ENCODE peak calls at places on chromosomes 11 and 22, in seven cellular contexts. U, R, X, H, T, G and C are unnamed samples.

GRCh38 chr11:119894916-119895315 is 165.9 kb upstream of the NECTIN1 start:
- DNase-seq in G (no peak), X (no peak), T (no peak), H (no peak), R (no peak), U (no peak), C (no peak)

GRCh38 chr11:19393119-19393518 is 152.4 kb upstream of the E2F8 start:
- DNase-seq in H (no peak), G (no peak), T (no peak), R (no peak), U (no peak), X (no peak), C (peak; percentile 34)

GRCh38 chr22:46619830-46620501 is at the start of gene GRAMD4:
- DNase-seq in H (no peak), X (peak; percentile 83), U (peak; percentile 55), T (peak; percentile 81), R (no peak), G (peak; percentile 36), C (no peak)

GRCh38 chr11:70616938-70617674 is 218.8 kb downstream of the CTTN start:
- DNase-seq in U (no peak), G (no peak), X (no peak), H (no peak), R (no peak), T (no peak), C (no peak)

GRCh38 chr11:59944761-59945160 is 6.5 kb downstream of the OOSP1 start:
- DNase-seq in R (no peak), U (no peak), X (no peak), H (no peak), T (no peak), G (no peak), C (no peak)

GRCh38 chr11:87324817-87325489 is 287.2 kb downstream of the TMEM135 start:
- DNase-seq in H (no peak), G (no peak), X (no peak), U (no peak), R (no peak), T (no peak), C (no peak)

GRCh38 chr11:47337229-47337924 is 15.1 kb downstream of the MYBPC3 start:
- DNase-seq in X (no peak), H (no peak), T (peak; percentile 38), R (no peak), G (no peak), U (no peak), C (no peak)

GRCh38 chr11:119696378-119697157 is 32.4 kb downstream of the NECTIN1 start:
- DNase-seq in G (no peak), U (no peak), X (no peak), R (no peak), T (no peak), H (peak; percentile 66), C (peak; percentile 73)

GRCh38 chr22:47995718-47996117 is 1233.3 kb downstream of the TBC1D22A start:
- DNase-seq in G (no peak), X (no peak), T (no peak), U (no peak), R (no peak), H (no peak), C (no peak)

GRCh38 chr22:47987885-47988515 is 1225.5 kb downstream of the TBC1D22A start:
- DNase-seq in T (no peak), G (no peak), U (no peak), X (no peak), H (no peak), R (no peak), C (no peak)

GRCh38 chr22:47994045-47994444 is 1231.6 kb downstream of the TBC1D22A start:
- DNase-seq in H (no peak), R (no peak), G (no peak), T (no peak), X (no peak), U (no peak), C (peak; percentile 51)

GRCh38 chr22:47994899-47995573 is 1232.6 kb downstream of the TBC1D22A start:
- DNase-seq in H (no peak), X (no peak), G (no peak), R (no peak), U (no peak), T (no peak), C (no peak)

GRCh38 chr22:47990486-47990885 is 1228.0 kb downstream of the TBC1D22A start:
- DNase-seq in R (no peak), H (no peak), X (no peak), T (no peak), U (no peak), G (no peak), C (no peak)
- H3K9me3 ChIP-seq in R (no peaks in the 10 kb centered on the region), H (no peaks in the 10 kb centered on the region), X (peaks cover 3% of the 10 kb centered on the region), T (peaks cover 8% of the 10 kb centered on the region), U (no peaks in the 10 kb centered on the region), G (peaks cover 26% of the 10 kb centered on the region), C (peaks cover 48% of the 10 kb centered on the region)

DNA sequence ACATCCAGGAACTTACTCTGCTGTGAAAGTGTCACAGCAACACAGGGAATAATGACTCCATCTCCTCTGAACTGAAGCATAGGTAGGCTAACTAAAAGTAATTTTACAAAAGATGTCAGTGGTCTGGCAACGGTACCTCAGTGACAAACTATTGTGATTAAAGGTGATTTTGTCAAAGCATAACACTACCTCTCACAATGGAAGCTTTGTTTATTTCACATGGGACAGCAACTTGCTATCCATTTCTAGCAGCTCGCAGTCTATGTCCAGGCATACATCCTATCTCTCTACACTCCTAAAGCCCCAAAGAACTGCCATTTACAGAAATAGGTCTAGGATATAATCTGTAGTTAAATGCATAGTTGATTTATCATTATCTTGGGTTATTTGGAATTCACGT is 163.0 kb downstream of the KIRREL3 start:
- DNase-seq in H (no peak), T (no peak), G (no peak), R (no peak), X (no peak), U (no peak), C (peak; percentile 8)
- H3K9me3 ChIP-seq in H (peaks cover 6% of the 10 kb centered on the region), T (peaks cover 1% of the 10 kb centered on the region), G (no peaks in the 10 kb centered on the region), R (no peaks in the 10 kb centered on the region), X (no peaks in the 10 kb centered on the region), U (no peaks in the 10 kb centered on the region), C (no peaks in the 10 kb centered on the region)

GRCh38 chr22:40867109-40867508 is 5.2 kb upstream of the DNAJB7 start:
- DNase-seq in R (no peak), G (no peak), U (no peak), H (no peak), T (no peak), X (no peak), C (no peak)
- H3K9me3 ChIP-seq in R (no peaks in the 10 kb centered on the region), G (no peaks in the 10 kb centered on the region), U (no peaks in the 10 kb centered on the region), H (no peaks in the 10 kb centered on the region), T (no peaks in the 10 kb centered on the region), X (no peaks in the 10 kb centered on the region), C (no peaks in the 10 kb centered on the region)

GRCh38 chr22:48528221-48528915 is 1299.3 kb downstream of the BRD1 start:
- DNase-seq in T (no peak), G (no peak), U (no peak), R (no peak), X (no peak), H (no peak), C (no peak)
- H3K9me3 ChIP-seq in T (no peaks in the 10 kb centered on the region), G (no peaks in the 10 kb centered on the region), U (no peaks in the 10 kb centered on the region), R (no peaks in the 10 kb centered on the region), X (no peaks in the 10 kb centered on the region), H (no peaks in the 10 kb centered on the region), C (no peaks in the 10 kb centered on the region)

DNA sequence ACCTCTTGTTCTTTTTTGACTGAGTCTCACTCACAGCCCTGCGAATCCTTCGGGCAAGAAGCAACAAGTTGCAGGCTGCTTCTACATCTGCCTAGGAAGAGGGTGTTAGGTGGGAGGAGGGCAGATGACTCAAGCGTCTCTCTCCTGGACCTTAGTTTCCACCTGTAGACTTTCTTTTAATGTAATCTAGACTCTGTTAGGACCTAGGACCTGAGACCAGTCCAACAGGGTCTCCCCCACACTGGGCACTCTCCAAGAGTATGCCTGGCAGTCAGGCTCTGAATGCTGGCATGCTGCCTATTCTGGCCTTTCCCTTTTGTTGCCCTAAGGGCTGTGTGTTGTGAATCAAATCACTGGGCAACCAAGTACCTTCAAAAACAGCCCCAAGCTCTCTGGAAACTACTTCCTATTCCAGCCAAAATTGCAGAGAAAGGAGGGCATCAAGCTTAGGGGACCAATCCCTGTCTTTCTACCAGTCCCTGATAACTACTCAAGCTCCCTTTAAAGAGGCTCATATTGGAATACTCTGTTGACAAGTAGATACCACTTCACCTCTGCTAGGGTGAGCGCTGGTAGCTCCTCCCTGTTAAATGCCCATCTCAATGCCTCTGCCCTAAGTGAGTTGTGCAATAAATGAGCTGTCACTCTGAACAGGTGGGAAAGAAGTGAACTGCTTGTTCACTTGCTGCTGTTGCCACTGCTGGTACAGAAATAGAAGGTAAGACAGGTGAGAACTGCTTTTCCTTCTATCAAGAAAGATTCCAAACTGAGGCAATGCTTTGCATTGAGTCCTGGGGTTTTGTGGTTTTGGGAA is at the start of gene BBOX1:
- DNase-seq in U (no peak), G (no peak), T (peak; percentile 63), R (no peak), X (no peak), H (no peak), C (no peak)
- H3K9me3 ChIP-seq in U (no peaks in the 10 kb centered on the region), G (peaks cover 23% of the 10 kb centered on the region), T (no peaks in the 10 kb centered on the region), R (no peaks in the 10 kb centered on the region), X (no peaks in the 10 kb centered on the region), H (no peaks in the 10 kb centered on the region), C (peaks cover 15% of the 10 kb centered on the region)

DNA sequence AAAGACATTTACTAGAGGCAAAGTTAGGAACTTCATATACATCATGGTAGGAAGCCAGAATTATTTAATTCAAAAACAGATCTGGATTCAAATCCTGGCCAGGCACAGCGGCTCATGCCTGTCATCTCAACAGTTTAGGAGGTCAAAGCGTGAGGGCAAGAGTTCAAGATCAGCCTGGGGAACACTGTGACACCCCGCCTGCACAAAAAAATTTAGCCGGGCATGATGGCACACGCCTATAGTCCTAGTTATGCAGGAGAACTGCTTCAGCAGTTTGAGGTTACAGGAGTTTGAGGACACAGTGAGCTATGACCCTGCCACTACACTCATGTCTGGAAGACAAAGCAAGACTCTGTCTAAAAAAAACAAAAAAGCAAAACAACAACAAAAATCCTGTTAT is 8.9 kb downstream of the MRTFA start:
- DNase-seq in T (no peak), R (no peak), U (no peak), G (no peak), H (no peak), X (no peak), C (peak; percentile 32)
- H3K9me3 ChIP-seq in T (no peaks in the 10 kb centered on the region), R (no peaks in the 10 kb centered on the region), U (no peaks in the 10 kb centered on the region), G (peaks cover under 1% of the 10 kb centered on the region), H (no peaks in the 10 kb centered on the region), X (no peaks in the 10 kb centered on the region), C (peaks cover 5% of the 10 kb centered on the region)

DNA sequence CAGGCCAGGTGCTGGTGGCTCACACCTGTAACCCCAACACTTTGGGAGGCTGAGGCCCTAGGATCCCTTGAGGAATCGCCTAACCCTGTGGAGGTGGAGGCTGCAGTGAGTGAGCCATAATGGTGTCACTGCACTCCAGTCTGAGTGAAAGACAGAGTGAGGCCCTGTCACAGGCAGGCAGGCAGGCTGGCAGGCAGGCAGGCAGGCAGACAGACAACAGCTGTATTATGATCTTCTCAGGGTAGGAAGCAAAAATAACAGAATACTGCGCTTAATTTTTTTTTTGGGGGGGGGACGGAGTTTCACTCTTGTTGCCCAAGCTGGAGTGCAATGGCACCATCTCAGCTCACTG is 3901.6 kb upstream of the OR11H1 start:
- DNase-seq in U (no peak), R (no peak), X (peak; percentile 22), G (no peak), T (no peak), H (no peak), C (no peak)
- H3K9me3 ChIP-seq in U (peaks cover 2% of the 10 kb centered on the region), R (peaks cover 7% of the 10 kb centered on the region), X (no peaks in the 10 kb centered on the region), G (peaks cover 67% of the 10 kb centered on the region), T (no peaks in the 10 kb centered on the region), H (peaks cover 79% of the 10 kb centered on the region), C (peaks cover 74% of the 10 kb centered on the region)

DNA sequence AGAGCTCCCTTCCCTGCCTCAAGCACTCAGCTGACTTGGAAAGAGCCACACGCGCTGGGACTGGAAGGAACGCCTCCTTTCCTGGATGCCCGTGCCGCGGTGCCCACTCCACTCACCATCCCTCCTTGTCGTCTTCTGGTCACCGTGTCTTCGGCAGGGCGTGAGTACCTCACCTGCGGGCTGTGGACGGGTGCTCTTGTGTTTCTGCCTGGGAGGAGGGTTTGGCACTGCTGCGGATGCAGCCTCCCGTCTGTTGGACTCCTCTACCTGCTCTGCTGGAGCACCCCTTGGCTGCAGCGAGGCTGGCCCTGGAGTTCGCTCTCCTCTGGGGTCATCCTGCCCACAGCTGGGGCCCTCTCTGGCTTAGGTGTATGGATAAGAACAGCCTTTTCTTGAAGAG is 612.7 kb downstream of the BRD1 start:
- DNase-seq in H (peak; percentile 9), U (no peak), T (no peak), G (no peak), X (no peak), R (no peak), C (peak; percentile 18)
- H3K9me3 ChIP-seq in H (peaks cover 18% of the 10 kb centered on the region), U (no peaks in the 10 kb centered on the region), T (peaks cover 1% of the 10 kb centered on the region), G (peaks cover 17% of the 10 kb centered on the region), X (no peaks in the 10 kb centered on the region), R (no peaks in the 10 kb centered on the region), C (peaks cover 28% of the 10 kb centered on the region)